ENCODE peak calls at places on chromosomes 4 and X, in seven cellular contexts. S is stimulated activated naive CD8-positive, alpha-beta T cell treated with anti-CD3 and anti-CD28 coated beads, Interleukin-15, Interleukin-2, amounts not matched to agents 100 U/mL and 50 U/mL, for 24 hours; W is dermis microvascular lymphatic vessel endothelial cell; V is dorsolateral prefrontal cortex; R is T47D; Y is neural crest cell; L is nephron progenitor cell. O is an unnamed sample.

GRCh38 chr4:165765053-165765452 is 108.0 kb upstream of the TLL1 start:
- DNase-seq in S (no peak), W (no peak), V (no peak), R (no peak), Y (no peak), L (no peak), O (no peak)

GRCh38 chrX:154321624-154322023 is 26.0 kb downstream of the TKTL1 start:
- DNase-seq in S (no peak), W (no peak), V (no peak), R (peak), Y (no peak), L (no peak), O (peak)

GRCh38 chrX:133325422-133325821 is 89.9 kb downstream of the GPC4 start:
- DNase-seq in S (no peak), W (no peak), V (no peak), R (no peak), Y (no peak), L (no peak), O (no peak)

GRCh38 chr4:99808260-99808857 is 8.3 kb upstream of the DAPP1 start:
- DNase-seq in S (peak), W (peak), V (no peak), R (peak), Y (peak), L (peak), O (peak)

GRCh38 chr4:54683616-54684346 is 26.0 kb downstream of the KIT start:
- DNase-seq in S (peak), W (no peak), V (no peak), R (peak), Y (no peak), L (no peak), O (peak)

GRCh38 chr4:150816491-150816890 is 198.6 kb downstream of the LRBA start:
- DNase-seq in S (no peak), W (peak), V (no peak), R (no peak), Y (no peak), L (no peak), O (no peak)

GRCh38 chrX:131792356-131792749 is 230.7 kb upstream of the STK26 start:
- DNase-seq in S (no peak), W (peak), V (peak), R (no peak), Y (no peak), L (no peak), O (peak)

GRCh38 chr4:168995537-168996295 is 14.3 kb downstream of the CBR4 start:
- DNase-seq in S (no peak), W (no peak), V (no peak), R (no peak), Y (no peak), L (no peak), O (no peak)

GRCh38 chr4:10020871-10021676 is at the start of gene SLC2A9:
- DNase-seq in S (no peak), W (no peak), V (no peak), R (no peak), Y (no peak), L (no peak), O (no peak)

GRCh38 chrX:48736303-48736702 is 25.2 kb upstream of the GLOD5 start:
- DNase-seq in S (no peak), W (no peak), V (no peak), R (no peak), Y (no peak), L (no peak), O (no peak)

GRCh38 chr4:94375364-94375763 is 32.7 kb upstream of the HPGDS start:
- DNase-seq in S (no peak), W (no peak), V (no peak), R (no peak), Y (no peak), L (no peak), O (no peak)